ENCODE peak calls at places on chromosomes 1 and 21, in nine cellular contexts. Y is T-helper 17 cell, V is DMS79 treated with DMSO at 0.1 percent for 48 hours, G is neural progenitor cell, O is islet precursor cell, C is PC-3, N is heart left ventricle, Q is activated gamma-delta T cell treated with Interleukin-2 at 50 U/mL for 16 hours, E is T-helper 9 cell. H is an unnamed sample.

GRCh38 chr1:214494706-214495105 is 56.7 kb downstream of the PTPN14 start:
- DNase-seq in N (no peak), G (no peak), Q (no peak), O (peak; percentile 80), E (no peak), C (peak; percentile 89), Y (no peak), V (no peak), H (peak; percentile 52)

GRCh38 chr1:166165661-166166399 is 971 bp downstream of the FAM78B start:
- DNase-seq in G (peak; percentile 41), E (no peak), Q (no peak), C (no peak), Y (no peak), O (peak; percentile 61), N (no peak), V (no peak), H (peak; percentile 26)

GRCh38 chr1:47782414-47783165 is 214.6 kb downstream of the TRABD2B start:
- DNase-seq in G (no peak), V (no peak), O (no peak), C (peak; percentile 41), Y (no peak), E (no peak), Q (no peak), N (no peak), H (no peak)

GRCh38 chr1:62077821-62078220 is 116.8 kb upstream of the L1TD1 start:
- DNase-seq in Y (no peak), C (no peak), O (no peak), G (no peak), V (no peak), N (no peak), E (no peak), Q (no peak), H (no peak)

GRCh38 chr1:226215239-226215638 is 8.2 kb upstream of the MIXL1 start:
- DNase-seq in V (no peak), E (no peak), G (no peak), O (peak; percentile 85), N (no peak), Y (no peak), Q (no peak), C (no peak), H (no peak)

GRCh38 chr1:233865902-233866301 is 38.6 kb upstream of the SLC35F3 start:
- DNase-seq in Y (no peak), N (no peak), Q (no peak), E (no peak), O (no peak), G (no peak), V (no peak), C (peak; percentile 68), H (no peak)

GRCh38 chr1:226632169-226632884 is 83.8 kb downstream of the STUM start:
- DNase-seq in Y (no peak), V (no peak), C (no peak), Q (no peak), N (peak; percentile 61), E (no peak), G (no peak), O (no peak), H (no peak)

GRCh38 chr21:45590246-45590725 is 48.0 kb upstream of the SLC19A1 start:
- DNase-seq in N (peak; percentile 88), G (peak; percentile 80), O (peak; percentile 89), C (peak; percentile 17), V (no peak), E (peak; percentile 81), Y (peak; percentile 66), Q (peak; percentile 67), H (no peak)

GRCh38 chr1:18703041-18703621 is 72.5 kb downstream of the PAX7 start:
- DNase-seq in Q (no peak), C (no peak), N (peak; percentile 19), G (peak; percentile 80), Y (no peak), O (peak; percentile 71), E (no peak), V (no peak), H (peak; percentile 17)

GRCh38 chr21:32336711-32337110 is 38.1 kb downstream of the MRAP start:
- DNase-seq in Y (no peak), Q (no peak), N (no peak), V (no peak), O (peak; percentile 40), C (peak; percentile 39), G (no peak), E (no peak), H (peak; percentile 59)

GRCh38 chr21:41767606-41768370 is 936 bp upstream of the RIPK4 start:
- DNase-seq in Y (no peak), C (peak; percentile 79), G (peak; percentile 71), Q (no peak), O (peak; percentile 54), V (peak; percentile 55), N (no peak), E (no peak), H (no peak)

GRCh38 chr1:226661965-226662364 is 77.1 kb downstream of the ITPKB start:
- DNase-seq in Q (no peak), C (no peak), O (peak; percentile 73), V (peak; percentile 17), Y (no peak), N (peak; percentile 33), E (no peak), G (no peak), H (no peak)

GRCh38 chr1:11316701-11317100 is 43.7 kb downstream of the UBIAD1 start:
- DNase-seq in Y (no peak), O (peak; percentile 43), Q (no peak), C (no peak), G (no peak), E (no peak), N (peak; percentile 20), V (no peak), H (no peak)

GRCh38 chr21:27477321-27477720 is 510.4 kb upstream of the ADAMTS5 start:
- DNase-seq in C (no peak), Q (no peak), V (no peak), E (no peak), G (no peak), Y (no peak), N (no peak), O (no peak), H (no peak)

GRCh38 chr1:158793604-158794003 is 12.6 kb upstream of the OR6N2 start:
- DNase-seq in E (peak; percentile 5), N (no peak), G (peak; percentile 41), O (no peak), Q (peak; percentile 30), C (no peak), Y (no peak), V (no peak), H (peak; percentile 27)

GRCh38 chr1:108053291-108054023 is 88.5 kb upstream of the VAV3 start:
- DNase-seq in N (no peak), V (no peak), Y (no peak), O (peak; percentile 64), C (peak; percentile 9), E (no peak), Q (no peak), G (no peak), H (peak; percentile 70)

GRCh38 chr1:52913537-52913936 is 8.0 kb downstream of the ECHDC2 start:
- DNase-seq in Y (no peak), E (no peak), G (peak; percentile 68), N (no peak), C (no peak), O (no peak), Q (no peak), V (no peak), H (no peak)

GRCh38 chr1:161172776-161173376 is 4.4 kb downstream of the B4GALT3 start:
- DNase-seq in O (no peak), E (no peak), Q (no peak), Y (no peak), V (no peak), N (no peak), C (no peak), G (no peak), H (no peak)

GRCh38 chr1:201756411-201756810 is 72.5 kb upstream of the IPO9 start:
- DNase-seq in Q (no peak), N (no peak), O (no peak), Y (no peak), E (no peak), G (no peak), C (peak; percentile 56), V (no peak), H (no peak)

GRCh38 chr1:54996359-54996868 is 2.3 kb upstream of the BSND start:
- DNase-seq in E (peak; percentile 82), V (no peak), O (peak; percentile 82), C (peak; percentile 84), Y (peak; percentile 71), G (peak; percentile 89), Q (peak; percentile 70), N (peak; percentile 88), H (peak; percentile 88)

GRCh38 chr1:236997882-236998281 is 6.4 kb downstream of the MT1HL1 start:
- DNase-seq in E (no peak), G (no peak), C (no peak), O (peak; percentile 80), Q (no peak), N (peak; percentile 72), Y (no peak), V (peak; percentile 62), H (no peak)